ENCODE peak calls at places on chromosomes 5 and 9, in four cellular contexts. C is K562, H is GM12878, K is HL-60. L is an unnamed sample.

GRCh38 chr5:82754759-82755158 is 322.4 kb downstream of the TMEM167A start:
- DNase-seq in K (no peak), C (no peak), H (peak), L (no peak)

GRCh38 chr9:93898026-93898425 is 57.1 kb downstream of the BARX1 start:
- DNase-seq in C (no peak), H (no peak), K (no peak), L (no peak)

GRCh38 chr9:126275386-126276001 is 51.1 kb upstream of the MVB12B start:
- DNase-seq in C (no peak), H (no peak), K (no peak), L (no peak)

GRCh38 chr5:64184832-64185231 is 19.2 kb downstream of the RNF180 start:
- DNase-seq in K (no peak), H (no peak), C (no peak), L (no peak)

GRCh38 chr5:36334315-36334714 is 32.6 kb upstream of the RANBP3L start:
- DNase-seq in C (no peak), K (no peak), H (no peak), L (no peak)

GRCh38 chr5:28301676-28302075 is 1263.3 kb upstream of the CDH9 start:
- DNase-seq in K (no peak), C (no peak), H (no peak), L (no peak)

GRCh38 chr9:127769101-127769500 is 9.4 kb downstream of the SH2D3C start:
- DNase-seq in H (no peak), C (no peak), K (no peak), L (no peak)

GRCh38 chr5:68007446-68007845 is 208.1 kb upstream of the PIK3R1 start:
- DNase-seq in C (no peak), K (peak), H (no peak), L (no peak)

GRCh38 chr5:34003941-34004340 is 3.9 kb downstream of the AMACR start:
- DNase-seq in H (no peak), K (no peak), C (no peak), L (no peak)

GRCh38 chr5:171365351-171365750 is 22.3 kb upstream of the NPM1 start:
- DNase-seq in H (no peak), C (peak), K (no peak), L (no peak)

GRCh38 chr9:137951597-137952490 is 74.3 kb downstream of the CACNA1B start:
- DNase-seq in K (no peak), H (no peak), C (no peak), L (no peak)

GRCh38 chr9:38352716-38353334 is 39.7 kb upstream of the ALDH1B1 start:
- DNase-seq in K (no peak), C (no peak), H (no peak), L (no peak)

GRCh38 chr9:36781532-36781931 is 208.8 kb downstream of the MELK start:
- DNase-seq in C (no peak), H (no peak), K (no peak), L (no peak)

GRCh38 chr9:122011818-122012498 is 81.2 kb downstream of the TTLL11 start:
- DNase-seq in H (no peak), K (no peak), C (no peak), L (no peak)

GRCh38 chr9:133844876-133845658 is 106.9 kb upstream of the SARDH start:
- DNase-seq in C (peak), K (peak), H (no peak), L (peak)

GRCh38 chr9:33510264-33511183 is 13.5 kb upstream of the ANKRD18B start:
- DNase-seq in C (peak), H (no peak), K (no peak), L (peak)

GRCh38 chr5:19988447-19988846 is 447 bp upstream of the CDH18 start:
- DNase-seq in K (no peak), C (no peak), H (no peak), L (no peak)

GRCh38 chr9:132857601-132858342 is 20.3 kb downstream of the AK8 start:
- DNase-seq in K (no peak), H (no peak), C (peak), L (no peak)

GRCh38 chr5:96718635-96719077 is 56.5 kb downstream of the CAST start:
- DNase-seq in C (no peak), K (no peak), H (no peak), L (no peak)

GRCh38 chr5:10712574-10713366 is 48.3 kb downstream of the DAP start:
- DNase-seq in H (no peak), K (no peak), C (no peak), L (no peak)

GRCh38 chr9:32631991-32632390 is 3.5 kb downstream of the TAF1L start:
- DNase-seq in K (no peak), H (no peak), C (no peak), L (no peak)

GRCh38 chr5:149474198-149474597 is 77.0 kb downstream of the CSNK1A1 start:
- DNase-seq in K (no peak), C (no peak), H (no peak), L (no peak)

GRCh38 chr5:133944263-133945230 is 23.9 kb downstream of the C5orf15 start:
- DNase-seq in H (no peak), C (peak), K (no peak), L (no peak)

GRCh38 chr9:121778252-121779225 is 127.1 kb downstream of the DAB2IP start:
- DNase-seq in C (no peak), K (no peak), H (no peak), L (no peak)

GRCh38 chr5:1227669-1228068 is 2.5 kb downstream of the SLC6A18 start:
- DNase-seq in C (no peak), H (no peak), K (no peak), L (no peak)

GRCh38 chr9:5326893-5327548 is 12.7 kb downstream of the RLN1 start:
- DNase-seq in K (no peak), C (no peak), H (no peak), L (no peak)

GRCh38 chr5:119347574-119347973 is 8.2 kb upstream of the TNFAIP8 start:
- DNase-seq in K (no peak), H (no peak), C (no peak), L (no peak)

GRCh38 chr9:122053951-122054350 is 39.2 kb downstream of the TTLL11 start:
- DNase-seq in H (no peak), C (no peak), K (no peak), L (no peak)

GRCh38 chr5:146919304-146919703 is 40.7 kb upstream of the PPP2R2B start:
- DNase-seq in K (no peak), C (no peak), H (no peak), L (no peak)

GRCh38 chr5:111976705-111977104 is 219.7 kb upstream of the NREP start:
- DNase-seq in K (no peak), C (no peak), H (no peak), L (no peak)

GRCh38 chr5:59648949-59649921 is 244.3 kb downstream of the PDE4D start:
- DNase-seq in K (no peak), C (no peak), H (no peak), L (no peak)

GRCh38 chr9:75001719-75002421 is 26.2 kb downstream of the CARNMT1 start:
- DNase-seq in K (peak), C (peak), H (peak), L (no peak)

GRCh38 chr9:75962186-75963036 is 71.9 kb downstream of the PCSK5 start:
- DNase-seq in K (no peak), H (no peak), C (no peak), L (no peak)

GRCh38 chr5:127838661-127839060 is 135.5 kb downstream of the CCDC192 start:
- DNase-seq in K (no peak), H (no peak), C (no peak), L (no peak)

GRCh38 chr9:86639287-86639686 is 285.1 kb upstream of the TUT7 start:
- DNase-seq in H (no peak), K (no peak), C (no peak), L (no peak)

GRCh38 chr9:86638109-86638508 is 283.9 kb upstream of the TUT7 start:
- DNase-seq in C (no peak), H (no peak), K (no peak), L (no peak)

GRCh38 chr9:86636051-86636450 is 281.8 kb upstream of the TUT7 start:
- DNase-seq in H (no peak), K (no peak), C (no peak), L (no peak)

GRCh38 chr9:86636614-86637013 is 282.4 kb upstream of the TUT7 start:
- DNase-seq in K (no peak), C (peak), H (no peak), L (no peak)

GRCh38 chr9:86637515-86637914 is 283.3 kb upstream of the TUT7 start:
- DNase-seq in H (no peak), K (no peak), C (peak), L (no peak)
- TF ChIP-seq SPI1 in H (no peak), K (no peak), C (no peak), L (no peak)

DNA sequence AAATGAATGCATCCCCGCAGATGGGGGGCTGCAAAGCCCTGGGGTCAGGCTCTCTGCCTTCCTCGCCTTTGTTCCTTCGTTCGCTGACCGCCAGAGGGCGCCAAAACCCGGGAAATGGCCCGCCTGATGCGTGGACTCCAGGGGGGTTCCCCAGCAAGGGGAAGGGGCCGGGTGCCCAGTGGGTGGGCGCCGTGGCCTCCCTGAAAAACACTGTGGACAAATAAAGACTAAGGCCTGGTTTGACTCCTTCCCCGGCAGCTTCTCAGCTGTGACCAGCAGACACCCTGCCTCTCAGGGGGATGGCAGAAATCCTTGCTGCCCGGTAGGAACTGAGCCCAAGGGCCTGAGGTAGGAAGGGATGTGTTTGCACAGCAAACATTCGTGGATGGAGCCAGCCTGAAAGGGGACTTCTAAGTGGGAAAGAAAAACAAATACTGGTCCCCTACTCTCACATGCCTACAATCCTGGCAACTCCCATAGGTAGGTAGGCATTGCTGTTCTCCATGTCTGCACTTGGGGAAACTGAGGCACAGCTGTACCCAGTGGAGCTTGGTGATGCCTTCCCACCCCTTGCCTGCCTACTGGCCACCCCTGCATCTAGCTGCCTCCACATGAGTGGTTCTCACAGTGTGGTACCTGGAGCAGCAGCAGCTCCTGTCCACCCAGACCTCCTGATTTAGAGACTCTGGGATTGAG is 57.7 kb downstream of the DUSP1 start:
- DNase-seq in C (peak), K (no peak), H (no peak), L (peak)
- TF ChIP-seq SPI1 in C (no peak), K (no peak), H (no peak), L (no peak)

GRCh38 chr5:62340979-62341378 is 35.0 kb downstream of the KIF2A start:
- DNase-seq in K (no peak), H (no peak), C (no peak), L (no peak)

GRCh38 chr5:62342476-62342837 is 36.5 kb downstream of the KIF2A start:
- DNase-seq in H (no peak), C (no peak), K (no peak), L (no peak)

GRCh38 chr5:62343428-62343827 is 37.4 kb downstream of the KIF2A start:
- DNase-seq in H (no peak), C (no peak), K (no peak), L (no peak)

GRCh38 chr5:62340392-62340791 is 34.4 kb downstream of the KIF2A start:
- DNase-seq in C (peak), K (no peak), H (no peak), L (no peak)

GRCh38 chr5:62341783-62342475 is 35.9 kb downstream of the KIF2A start:
- DNase-seq in K (no peak), H (no peak), C (no peak), L (no peak)
- TF ChIP-seq SPI1 in K (no peak), H (no peak), C (no peak), L (no peak)

GRCh38 chr9:114000063-114000454 is 78.0 kb downstream of the AMBP start:
- DNase-seq in H (no peak), K (no peak), C (no peak), L (no peak)
- TF ChIP-seq SPI1 in H (no peak), K (no peak), C (no peak), L (no peak)